ENCODE peak calls at places on chromosomes 2 and 18, in four cellular contexts. O, D, N and T are unnamed samples.

GRCh38 chr2:111896007-111896406 is 2.4 kb upstream of the MERTK start:
- DNase-seq in O (no peak), D (no peak), N (no peak), T (no peak)

GRCh38 chr2:64819774-64820688 is 166.3 kb upstream of the SERTAD2 start:
- DNase-seq in O (no peak), D (no peak), N (no peak), T (no peak)

GRCh38 chr18:26566874-26567273 is 18.5 kb upstream of the KCTD1 start:
- DNase-seq in O (no peak), D (no peak), N (no peak), T (no peak)

GRCh38 chr18:61992285-61992684 is 99.5 kb upstream of the RNF152 start:
- DNase-seq in O (no peak), D (peak), N (no peak), T (peak)

GRCh38 chr2:232714969-232715368 is 17.8 kb downstream of the GIGYF2 start:
- DNase-seq in O (no peak), D (no peak), N (no peak), T (no peak)

GRCh38 chr2:65025453-65026128 is 30.6 kb upstream of the CEP68 start:
- DNase-seq in O (no peak), D (no peak), N (no peak), T (no peak)

GRCh38 chr2:43417296-43417695 is 178.5 kb downstream of the THADA start:
- DNase-seq in O (no peak), D (no peak), N (no peak), T (no peak)

GRCh38 chr2:120820885-120821279 is 85.2 kb downstream of the GLI2 start:
- DNase-seq in O (peak), D (no peak), N (no peak), T (no peak)

GRCh38 chr2:175630319-175631246 is 371.5 kb downstream of the LNPK start:
- DNase-seq in O (no peak), D (no peak), N (no peak), T (no peak)

GRCh38 chr2:150459281-150459680 is 28.2 kb downstream of the RND3 start:
- DNase-seq in O (no peak), D (no peak), N (no peak), T (no peak)

GRCh38 chr2:98293931-98294687 is 52.1 kb upstream of the CNGA3 start:
- DNase-seq in O (no peak), D (no peak), N (no peak), T (no peak)

GRCh38 chr18:22032392-22032961 is 136.9 kb upstream of the GATA6 start:
- DNase-seq in O (no peak), D (peak), N (no peak), T (peak)
- H3K4me3 ChIP-seq in O (no peak), D (no peak), N (no peak), T (no peak)

DNA sequence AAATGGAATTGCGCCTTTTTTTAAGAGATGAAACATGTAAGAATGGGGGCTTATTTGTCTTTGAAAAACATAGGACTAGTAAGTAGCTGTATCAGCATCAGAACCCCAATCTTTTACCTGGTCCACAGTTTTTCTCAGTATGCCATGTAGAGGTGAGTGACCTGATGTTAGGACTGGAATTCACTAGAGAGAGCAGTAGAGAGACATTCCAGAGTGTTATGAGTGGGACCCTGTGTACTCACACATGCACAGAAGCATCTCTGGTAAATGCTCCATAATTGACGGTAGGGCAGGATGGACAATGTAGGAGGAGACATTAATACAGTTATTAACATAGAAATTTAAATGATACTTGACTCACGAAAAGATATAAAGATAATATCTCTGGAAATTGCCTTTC is 1.4 kb upstream of the GALNT13 start:
- DNase-seq in O (no peak), D (no peak), N (no peak), T (no peak)
- TF ChIP-seq CTCF in O (no peak), D (peak), N (peak), T (no peak)

DNA sequence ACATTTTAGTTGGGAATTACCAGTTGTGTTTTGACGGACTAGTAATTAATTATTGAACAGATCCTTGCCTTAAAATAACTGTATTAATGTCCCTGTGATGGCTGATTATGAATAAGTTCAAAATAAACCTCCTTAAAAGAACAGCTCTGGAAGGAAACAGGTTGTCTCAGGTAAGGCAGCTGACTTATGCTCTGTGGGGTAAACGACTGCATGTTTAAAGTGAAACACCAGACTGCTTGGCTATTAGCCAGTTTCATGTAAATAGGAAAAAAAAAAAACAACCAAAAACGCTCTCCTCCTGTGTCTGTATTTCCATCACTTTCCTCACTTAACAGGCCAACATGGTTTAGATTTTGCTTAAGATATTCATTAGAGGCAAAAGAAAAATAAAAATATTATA is 243.6 kb downstream of the TMEM182 start:
- DNase-seq in O (no peak), D (no peak), N (no peak), T (no peak)
- H3K4me3 ChIP-seq in O (no peak), D (no peak), N (no peak), T (no peak)

GRCh38 chr2:189581354-189582139 is 961 bp upstream of the SLC40A1 start:
- DNase-seq in O (no peak), D (no peak), N (no peak), T (no peak)
- TF ChIP-seq CTCF in O (no peak), D (no peak), N (no peak), T (no peak)

GRCh38 chr2:20141056-20141762 is 83.7 kb downstream of the SDC1 start:
- DNase-seq in O (peak), D (peak), N (no peak), T (peak)

GRCh38 chr2:20140321-20141055 is 84.4 kb downstream of the SDC1 start:
- DNase-seq in O (no peak), D (no peak), N (no peak), T (no peak)

GRCh38 chr2:20143263-20143662 is 81.7 kb downstream of the SDC1 start:
- DNase-seq in O (no peak), D (no peak), N (no peak), T (no peak)

GRCh38 chr2:20139828-20140227 is 85.1 kb downstream of the SDC1 start:
- DNase-seq in O (no peak), D (no peak), N (no peak), T (no peak)

GRCh38 chr2:20141806-20142205 is 83.1 kb downstream of the SDC1 start:
- DNase-seq in O (no peak), D (no peak), N (no peak), T (no peak)
- H3K4me3 ChIP-seq in O (no peak), D (no peak), N (no peak), T (no peak)